ENCODE peak calls at places on chromosomes 13 and 19, in nine cellular contexts. C is lower lobe of right lung; X is AG10803; U is HFFc6; N is nephron progenitor cell; Y is BJ; B is CD8-positive, alpha-beta T cell; F is fibroblast of mammary gland; J is cardiac muscle cell. W is an unnamed sample.

GRCh38 chr19:7522072-7522922 is at the start of gene MCOLN1:
- DNase-seq in C (peak; percentile 100), X (peak; percentile 94), U (peak; percentile 95), N (peak; percentile 100), Y (peak; percentile 61), B (peak; percentile 100), F (peak; percentile 94), J (peak; percentile 98), W (peak; percentile 95)

GRCh38 chr13:113771709-113772331 is 12.8 kb downstream of the TMEM255B start:
- DNase-seq in C (no peak), X (no peak), U (peak; percentile 54), N (no peak), Y (no peak), B (no peak), F (peak; percentile 24), J (peak; percentile 47), W (peak; percentile 42)

GRCh38 chr19:679418-680286 is 3.5 kb downstream of the FSTL3 start:
- DNase-seq in C (peak; percentile 77), X (peak; percentile 72), U (peak; percentile 37), N (peak; percentile 61), Y (no peak), B (peak; percentile 58), F (peak; percentile 84), J (peak; percentile 89), W (peak; percentile 90)

GRCh38 chr13:29737061-29737460 is 113.4 kb downstream of the UBL3 start:
- DNase-seq in C (no peak), X (no peak), U (no peak), N (no peak), Y (no peak), B (no peak), F (no peak), J (no peak), W (no peak)

GRCh38 chr13:111437856-111438547 is 117.6 kb downstream of the TEX29 start:
- DNase-seq in C (no peak), X (no peak), U (no peak), N (no peak), Y (no peak), B (peak; percentile 29), F (no peak), J (no peak), W (no peak)

GRCh38 chr19:45900661-45901431 is 1.6 kb downstream of the MYPOP start:
- DNase-seq in C (no peak), X (no peak), U (no peak), N (no peak), Y (no peak), B (no peak), F (no peak), J (no peak), W (no peak)

GRCh38 chr13:50617134-50617721 is 226.3 kb downstream of the DLEU7 start:
- DNase-seq in C (no peak), X (peak; percentile 94), U (peak; percentile 85), N (no peak), Y (peak; percentile 91), B (no peak), F (peak; percentile 91), J (peak; percentile 80), W (peak; percentile 84)

GRCh38 chr13:59747529-59747928 is 416.2 kb downstream of the DIAPH3 start:
- DNase-seq in C (no peak), X (no peak), U (no peak), N (no peak), Y (no peak), B (no peak), F (no peak), J (no peak), W (no peak)

GRCh38 chr13:73945871-73946270 is 188.3 kb downstream of the KLF12 start:
- DNase-seq in C (no peak), X (peak; percentile 12), U (no peak), N (no peak), Y (no peak), B (no peak), F (peak; percentile 25), J (no peak), W (no peak)

GRCh38 chr13:95185311-95185710 is 115.9 kb downstream of the ABCC4 start:
- DNase-seq in C (no peak), X (no peak), U (no peak), N (no peak), Y (no peak), B (no peak), F (no peak), J (no peak), W (no peak)

GRCh38 chr13:29081036-29081435 is 260.9 kb downstream of the MTUS2 start:
- DNase-seq in C (no peak), X (peak; percentile 1), U (no peak), N (no peak), Y (no peak), B (no peak), F (no peak), J (no peak), W (no peak)

GRCh38 chr13:27309401-27309958 is 38.9 kb downstream of the RASL11A start:
- DNase-seq in C (no peak), X (no peak), U (no peak), N (no peak), Y (no peak), B (no peak), F (no peak), J (no peak), W (no peak)

DNA sequence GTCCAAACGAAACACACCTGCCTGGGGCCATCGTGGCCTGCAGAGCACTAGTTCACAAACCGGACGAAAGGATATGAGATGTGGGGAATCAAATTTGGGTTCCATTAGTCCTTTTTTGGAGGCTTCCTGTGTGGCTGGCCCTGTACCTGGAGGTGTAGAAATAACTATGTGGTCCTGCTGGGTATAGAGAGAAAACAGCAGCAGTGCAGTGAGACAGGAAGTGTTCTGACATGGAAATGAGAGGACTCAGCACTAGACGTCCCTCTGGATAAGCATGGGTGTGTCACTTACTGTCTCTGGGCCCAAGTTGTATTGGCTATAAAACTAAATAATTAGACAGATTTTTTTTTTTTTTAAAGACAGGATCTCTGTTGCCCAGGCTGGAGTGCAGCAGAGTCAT is 12.3 kb downstream of the KDELR1 start:
- DNase-seq in C (no peak), X (no peak), U (no peak), N (no peak), Y (no peak), B (no peak), F (no peak), J (no peak), W (no peak)
- TF ChIP-seq CTCF in C (no peak), X (no peak), U (no peak), N (no peak), Y (no peak), B (no peak), F (no peak), J (no peak), W (no peak)

GRCh38 chr13:41639955-41640780 is 182.8 kb downstream of the RGCC start:
- DNase-seq in C (no peak), X (peak; percentile 69), U (no peak), N (no peak), Y (no peak), B (no peak), F (peak; percentile 52), J (peak; percentile 49), W (peak; percentile 36)
- TF ChIP-seq CTCF in C (no peak), X (peak; percentile 6), U (no peak), N (no peak), Y (no peak), B (no peak), F (no peak), J (no peak), W (no peak)

DNA sequence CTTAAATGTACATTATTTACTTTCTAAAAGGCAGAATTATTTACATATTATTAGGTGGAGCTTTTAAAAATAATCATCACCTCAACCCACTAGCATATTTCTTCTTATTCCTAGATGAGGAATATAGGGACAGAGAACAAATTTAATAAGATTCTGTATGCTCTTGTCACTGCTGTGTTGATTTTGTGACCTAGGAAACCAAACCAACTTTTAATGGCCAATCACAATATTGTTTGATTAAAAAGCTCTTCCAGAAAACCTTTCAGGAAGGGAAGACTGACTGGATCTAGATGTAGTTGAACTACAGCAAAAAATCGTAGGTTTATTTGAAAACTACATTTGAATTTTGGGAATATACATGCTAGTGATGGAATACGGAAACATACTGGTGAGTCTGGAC is 91.8 kb upstream of the RAP2A start:
- DNase-seq in C (no peak), X (no peak), U (no peak), N (no peak), Y (no peak), B (no peak), F (no peak), J (no peak), W (no peak)
- TF ChIP-seq CTCF in C (no peak), X (no peak), U (no peak), N (no peak), Y (no peak), B (no peak), F (no peak), J (no peak), W (no peak)

GRCh38 chr19:50162988-50163387 is at the start of gene IZUMO2:
- DNase-seq in C (no peak), X (no peak), U (no peak), N (no peak), Y (no peak), B (no peak), F (no peak), J (no peak), W (no peak)
- TF ChIP-seq CTCF in C (no peak), X (no peak), U (no peak), N (no peak), Y (no peak), B (no peak), F (no peak), J (no peak), W (no peak)

DNA sequence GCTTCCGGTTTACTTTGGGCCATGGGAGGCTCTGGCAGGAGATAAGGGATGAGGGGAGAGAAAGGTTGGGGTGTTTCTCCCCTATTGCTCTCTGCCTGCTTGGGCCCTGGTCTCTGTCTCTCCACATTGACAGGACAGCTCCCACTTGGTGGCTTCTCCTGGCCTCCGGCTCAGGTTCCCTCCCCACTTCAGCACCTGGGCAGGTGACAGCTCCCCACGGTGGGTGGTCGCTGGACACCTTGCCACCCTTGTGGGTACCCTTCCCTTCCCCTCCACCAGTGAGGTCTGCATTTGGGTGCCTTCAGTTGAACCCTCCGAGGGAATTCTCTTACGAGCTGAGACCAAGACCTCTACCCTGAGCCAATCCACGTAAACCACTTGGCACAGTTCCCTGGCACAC is 93.8 kb downstream of the IER2 start:
- DNase-seq in C (no peak), X (no peak), U (no peak), N (peak; percentile 39), Y (no peak), B (no peak), F (no peak), J (no peak), W (no peak)
- TF ChIP-seq CTCF in C (no peak), X (no peak), U (no peak), N (no peak), Y (no peak), B (no peak), F (no peak), J (no peak), W (no peak)

GRCh38 chr19:19305066-19305465 is 15.2 kb downstream of the SUGP1 start:
- DNase-seq in C (no peak), X (no peak), U (no peak), N (no peak), Y (no peak), B (no peak), F (no peak), J (no peak), W (no peak)
- TF ChIP-seq CTCF in C (no peak), X (no peak), U (no peak), N (no peak), Y (no peak), B (no peak), F (no peak), J (no peak), W (no peak)